ENCODE peak calls at places on chromosomes 16 and 17, in five cellular contexts. V is tibial nerve, R is NB4, N is A549, D is IMR-90. H is an unnamed sample.

GRCh38 chr17:31533546-31534155 is 142.2 kb downstream of the RAB11FIP4 start:
- DNase-seq in V (no peak), R (peak; percentile 70), N (peak; percentile 45), D (peak; percentile 88), H (peak; percentile 78)

GRCh38 chr17:57959929-57960328 is 4.7 kb upstream of the CUEDC1 start:
- DNase-seq in V (no peak), R (no peak), N (no peak), D (no peak), H (no peak)

GRCh38 chr17:72122668-72123495 is 2.1 kb downstream of the SOX9 start:
- DNase-seq in V (no peak), R (no peak), N (no peak), D (peak; percentile 68), H (peak; percentile 55)

GRCh38 chr17:21164226-21165019 is 37.7 kb downstream of the DHRS7B start:
- DNase-seq in V (no peak), R (no peak), N (no peak), D (no peak), H (no peak)

GRCh38 chr16:2799852-2800226 is 1.6 kb downstream of the PRSS41 start:
- DNase-seq in V (no peak), R (no peak), N (peak; percentile 48), D (peak; percentile 4), H (no peak)

GRCh38 chr17:73974536-73974935 is 228.9 kb upstream of the RPL38 start:
- DNase-seq in V (no peak), R (no peak), N (no peak), D (no peak), H (no peak)

GRCh38 chr17:72710834-72711233 is 381.7 kb downstream of the SLC39A11 start:
- DNase-seq in V (no peak), R (peak; percentile 62), N (no peak), D (no peak), H (no peak)

GRCh38 chr17:6204203-6204722 is 134.1 kb downstream of the WSCD1 start:
- DNase-seq in V (no peak), R (no peak), N (no peak), D (no peak), H (no peak)

GRCh38 chr16:85202631-85203461 is 90.6 kb upstream of the CIBAR2 start:
- DNase-seq in V (peak; percentile 30), R (no peak), N (no peak), D (peak; percentile 96), H (no peak)

GRCh38 chr17:47703191-47703591 is 9.2 kb downstream of the TBKBP1 start:
- DNase-seq in V (no peak), R (no peak), N (no peak), D (no peak), H (no peak)

GRCh38 chr16:46691720-46692119 is 2.3 kb downstream of the ORC6 start:
- DNase-seq in V (no peak), R (no peak), N (no peak), D (peak; percentile 24), H (no peak)

GRCh38 chr17:19304209-19304608 is 58.3 kb downstream of the B9D1 start:
- DNase-seq in V (peak; percentile 45), R (peak; percentile 93), N (peak; percentile 31), D (peak; percentile 79), H (peak; percentile 65)

GRCh38 chr17:36921131-36921851 is 16.0 kb upstream of the LHX1 start:
- DNase-seq in V (no peak), R (no peak), N (peak; percentile 89), D (peak; percentile 61), H (peak; percentile 89)

GRCh38 chr16:86798247-86799041 is 220.1 kb downstream of the FOXL1 start:
- DNase-seq in V (no peak), R (no peak), N (no peak), D (no peak), H (no peak)

GRCh38 chr16:85969159-85969558 is 70.2 kb downstream of the IRF8 start:
- DNase-seq in V (no peak), R (no peak), N (no peak), D (peak; percentile 47), H (no peak)

GRCh38 chr17:57811633-57812280 is 38.1 kb downstream of the MRPS23 start:
- DNase-seq in V (no peak), R (peak; percentile 4), N (no peak), D (no peak), H (no peak)

GRCh38 chr16:66399930-66400329 is 27.2 kb upstream of the BEAN1 start:
- DNase-seq in V (no peak), R (peak; percentile 40), N (no peak), D (no peak), H (no peak)

GRCh38 chr16:19926449-19927390 is 42.1 kb upstream of the GPRC5B start:
- DNase-seq in V (no peak), R (peak; percentile 44), N (peak; percentile 65), D (peak; percentile 76), H (peak; percentile 19)

GRCh38 chr17:55607736-55608341 is 96.6 kb upstream of the SMIM36 start:
- DNase-seq in V (peak; percentile 40), R (no peak), N (peak; percentile 81), D (peak; percentile 71), H (no peak)

GRCh38 chr17:21292867-21293845 is 8.6 kb downstream of the MAP2K3 start:
- DNase-seq in V (no peak), R (no peak), N (no peak), D (no peak), H (no peak)

GRCh38 chr17:42675348-42675983 is 1.3 kb downstream of the PLEKHH3 start:
- DNase-seq in V (no peak), R (peak; percentile 23), N (no peak), D (no peak), H (no peak)

GRCh38 chr17:42674755-42675347 is 1.9 kb downstream of the PLEKHH3 start:
- DNase-seq in V (no peak), R (peak; percentile 24), N (no peak), D (no peak), H (no peak)

GRCh38 chr17:42676424-42677011 is at the start of gene PLEKHH3:
- DNase-seq in V (no peak), R (peak; percentile 75), N (no peak), D (no peak), H (no peak)

GRCh38 chr17:42677012-42677857 is 441 bp upstream of the PLEKHH3 start:
- DNase-seq in V (peak; percentile 100), R (peak; percentile 99), N (peak; percentile 100), D (peak; percentile 99), H (peak; percentile 100)

DNA sequence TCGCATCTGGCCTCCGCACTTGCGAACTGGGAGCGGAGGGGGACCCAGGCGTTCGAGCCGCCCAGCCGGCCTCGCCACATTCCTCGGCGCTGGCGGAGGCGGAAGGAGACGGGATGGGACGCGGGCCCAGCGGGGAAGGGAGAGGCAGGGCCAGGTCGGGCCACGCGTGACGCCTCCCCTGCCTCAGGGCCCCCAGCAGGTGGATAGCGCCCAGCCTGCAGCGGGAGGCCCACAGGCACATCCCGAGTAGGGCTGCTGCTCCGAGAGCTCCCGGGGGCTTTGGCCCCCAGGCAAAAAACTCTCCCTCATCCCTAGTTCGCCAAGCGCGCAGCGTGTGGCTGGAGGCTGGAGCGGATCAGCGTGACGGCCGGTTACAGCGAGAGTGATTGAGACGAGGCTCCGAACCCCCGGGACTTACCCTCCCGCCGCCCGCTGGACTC is 790 bp downstream of the PLEKHH3 start:
- DNase-seq in V (no peak), R (no peak), N (peak; percentile 47), D (peak; percentile 45), H (peak; percentile 63)
- TF ChIP-seq POLR2A in V (no peak), R (no peak), N (peak; percentile 17), D (no peak), H (peak; percentile 29)

GRCh38 chr16:6247771-6248170 is 1084.9 kb upstream of the RBFOX1 start:
- DNase-seq in V (no peak), R (no peak), N (no peak), D (no peak), H (no peak)
- TF ChIP-seq POLR2A in V (no peak), R (no peak), N (no peak), D (no peak), H (no peak)

DNA sequence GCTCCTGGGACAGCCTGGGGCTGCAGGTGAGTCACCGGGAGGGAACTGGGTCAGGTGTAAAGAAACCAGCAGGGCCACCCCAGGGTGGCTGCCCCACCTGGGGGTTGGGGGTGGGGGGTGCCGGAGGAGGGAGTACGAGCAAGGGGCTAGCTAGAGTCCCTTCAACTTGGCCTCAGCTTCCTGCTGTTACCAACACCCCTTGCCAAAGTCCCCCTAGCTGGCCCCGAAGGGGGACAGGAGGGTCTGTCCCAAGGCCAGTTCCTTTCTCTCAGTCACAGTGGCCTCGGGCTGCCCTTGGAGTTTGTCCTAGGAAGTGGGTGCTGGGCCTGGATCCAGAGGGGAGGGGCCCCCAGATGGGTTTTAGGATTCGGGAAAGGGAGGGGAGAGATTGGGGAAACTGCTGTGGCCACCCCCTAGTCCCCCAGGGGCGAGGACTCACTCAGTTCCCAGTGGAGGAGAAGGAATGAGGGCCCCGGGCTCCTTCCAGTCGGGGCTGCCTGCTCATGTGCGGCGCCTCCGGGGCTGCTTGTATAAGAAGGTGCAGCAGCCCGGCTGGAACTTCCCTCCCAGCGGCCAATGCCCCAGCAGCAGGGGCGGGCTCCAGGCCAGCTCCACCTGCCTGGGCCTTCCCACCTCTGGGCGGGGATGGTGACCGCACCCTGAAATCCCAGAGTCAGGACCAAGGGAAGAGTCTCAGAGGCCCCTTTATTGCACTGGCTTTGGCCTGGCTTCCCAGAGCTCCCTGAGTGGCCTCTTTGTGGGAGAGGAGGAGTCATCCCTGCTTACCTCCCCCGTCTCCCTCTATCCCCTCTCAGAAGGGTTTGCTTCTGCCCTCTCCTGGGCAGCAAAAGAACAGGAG is 7.3 kb downstream of the ARHGAP27 start:
- DNase-seq in V (no peak), R (peak; percentile 78), N (peak; percentile 97), D (peak; percentile 74), H (peak; percentile 98)
- TF ChIP-seq POLR2A in V (no peak), R (no peak), N (peak; percentile 79), D (no peak), H (no peak)

GRCh38 chr16:87952751-87953150 is 1.5 kb downstream of the BANP start:
- DNase-seq in V (no peak), R (no peak), N (no peak), D (no peak), H (no peak)

GRCh38 chr16:87954826-87955225 is 3.6 kb downstream of the BANP start:
- DNase-seq in V (no peak), R (no peak), N (no peak), D (no peak), H (no peak)

GRCh38 chr16:87954361-87954760 is 3.1 kb downstream of the BANP start:
- DNase-seq in V (no peak), R (no peak), N (no peak), D (no peak), H (no peak)

GRCh38 chr16:87951550-87952538 is 610 bp downstream of the BANP start:
- DNase-seq in V (no peak), R (peak; percentile 58), N (no peak), D (no peak), H (peak; percentile 15)

DNA sequence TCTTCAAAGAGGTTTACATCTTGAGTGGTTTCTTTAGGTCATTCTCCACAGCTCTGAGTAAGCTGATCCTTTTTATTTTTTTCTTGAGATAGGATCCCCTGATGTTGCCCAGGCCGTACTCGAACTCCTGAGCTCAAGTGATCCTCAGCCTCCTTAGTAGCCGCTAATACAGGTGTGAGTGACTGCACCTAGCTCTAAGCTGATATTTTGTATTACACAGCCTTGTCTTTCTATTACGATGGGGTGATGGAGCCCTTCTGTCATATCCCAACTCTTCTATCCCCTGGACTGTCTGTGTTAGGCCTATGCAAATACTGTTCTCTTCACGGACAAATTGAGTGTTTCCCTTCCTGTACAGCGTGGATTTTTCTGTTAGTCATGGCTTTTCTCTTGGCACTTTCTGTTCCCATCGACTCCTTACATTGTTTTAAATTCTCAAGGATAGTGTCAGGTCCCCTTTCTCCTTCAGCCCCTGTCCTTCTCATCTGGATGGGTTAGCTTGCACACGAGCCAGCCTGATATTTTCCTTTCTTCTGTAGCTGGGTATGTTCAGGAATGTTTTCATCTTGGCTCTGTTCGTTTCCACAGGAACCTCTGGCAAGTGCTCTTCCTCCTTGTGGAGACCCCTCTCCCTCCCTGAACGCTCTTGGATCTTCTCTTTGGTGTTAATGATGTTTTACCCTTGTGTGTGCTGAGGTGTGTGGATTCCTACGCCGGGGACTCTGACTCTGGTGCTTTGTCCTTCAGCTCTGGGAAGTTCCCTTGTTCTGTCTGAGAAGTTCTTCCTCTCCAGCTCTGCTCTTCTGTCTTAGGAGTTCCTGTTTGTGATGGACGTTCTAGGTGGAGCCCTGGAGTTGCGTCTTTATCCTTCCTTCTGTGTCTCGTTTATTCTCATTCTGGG is 2.3 kb downstream of the BANP start:
- DNase-seq in V (no peak), R (no peak), N (no peak), D (no peak), H (no peak)
- TF ChIP-seq POLR2A in V (no peak), R (no peak), N (no peak), D (no peak), H (no peak)

H was measured in H54.